ENCODE peak calls at places on chromosomes 4 and X, in four cellular contexts. One of them, this sample, is unnamed.

GRCh38 chr4:180960758-180961401 is 1282.3 kb upstream of the TENM3 start:
- DNase-seq in K562: no peak
- DNase-seq in GM12878: no peak
- DNase-seq in HepG2: no peak
- DNase-seq in this sample: peak

GRCh38 chrX:148878371-148878770 is 378.0 kb downstream of the AFF2 start:
- DNase-seq in HepG2: no peak
- DNase-seq in K562: no peak
- DNase-seq in GM12878: no peak
- DNase-seq in this sample: no peak

GRCh38 chr4:156765277-156765676 is 206.3 kb downstream of the PDGFC start:
- DNase-seq in HepG2: peak
- DNase-seq in K562: no peak
- DNase-seq in GM12878: no peak
- DNase-seq in this sample: no peak

GRCh38 chr4:170884965-170885583 is 795.3 kb upstream of the AADAT start:
- DNase-seq in HepG2: no peak
- DNase-seq in GM12878: no peak
- DNase-seq in K562: no peak
- DNase-seq in this sample: peak

GRCh38 chr4:19857405-19857804 is 394.3 kb upstream of the SLIT2 start:
- DNase-seq in K562: no peak
- DNase-seq in HepG2: no peak
- DNase-seq in GM12878: no peak
- DNase-seq in this sample: no peak

GRCh38 chrX:7093305-7093704 is 54.2 kb upstream of the STS start:
- DNase-seq in HepG2: no peak
- DNase-seq in K562: no peak
- DNase-seq in GM12878: no peak
- DNase-seq in this sample: no peak

GRCh38 chr4:144353240-144353639 is 212.7 kb upstream of the GYPA start:
- DNase-seq in HepG2: no peak
- DNase-seq in GM12878: no peak
- DNase-seq in K562: no peak
- DNase-seq in this sample: peak

GRCh38 chr4:72208421-72209075 is 176.7 kb downstream of the NPFFR2 start:
- DNase-seq in HepG2: no peak
- DNase-seq in K562: no peak
- DNase-seq in GM12878: no peak
- DNase-seq in this sample: no peak

GRCh38 chrX:154450312-154450711 is 6.4 kb downstream of the FAM50A start:
- DNase-seq in K562: no peak
- DNase-seq in GM12878: no peak
- DNase-seq in HepG2: no peak
- DNase-seq in this sample: no peak

GRCh38 chr4:24991015-24991414 is 39.7 kb downstream of the LGI2 start:
- DNase-seq in HepG2: no peak
- DNase-seq in GM12878: no peak
- DNase-seq in K562: no peak
- DNase-seq in this sample: no peak

GRCh38 chr4:169207436-169208089 is 63.2 kb downstream of the SH3RF1 start:
- DNase-seq in HepG2: no peak
- DNase-seq in GM12878: no peak
- DNase-seq in K562: no peak
- DNase-seq in this sample: no peak

GRCh38 chr4:125049711-125050110 is 265.0 kb upstream of the FAT4 start:
- DNase-seq in GM12878: no peak
- DNase-seq in K562: no peak
- DNase-seq in HepG2: no peak
- DNase-seq in this sample: no peak

GRCh38 chr4:3458371-3458770 is 4.7 kb upstream of the DOK7 start:
- DNase-seq in GM12878: no peak
- DNase-seq in K562: no peak
- DNase-seq in HepG2: no peak
- DNase-seq in this sample: no peak

GRCh38 chr4:9940041-9940440 is 81.3 kb downstream of the SLC2A9 start:
- DNase-seq in HepG2: no peak
- DNase-seq in GM12878: no peak
- DNase-seq in K562: no peak
- DNase-seq in this sample: no peak

GRCh38 chrX:70960728-70961127 is 29.8 kb upstream of the SLC7A3 start:
- DNase-seq in K562: no peak
- DNase-seq in HepG2: no peak
- DNase-seq in GM12878: no peak
- DNase-seq in this sample: peak

GRCh38 chrX:105375816-105376215 is 155.3 kb upstream of the TEX13A start:
- DNase-seq in K562: no peak
- DNase-seq in GM12878: no peak
- DNase-seq in HepG2: no peak
- DNase-seq in this sample: no peak

GRCh38 chr4:28357985-28358384 is 1497.3 kb downstream of the STIM2 start:
- DNase-seq in K562: no peak
- DNase-seq in HepG2: no peak
- DNase-seq in GM12878: no peak
- DNase-seq in this sample: peak

GRCh38 chr4:25413261-25413660 is 36.2 kb downstream of the ANAPC4 start:
- DNase-seq in GM12878: no peak
- DNase-seq in K562: no peak
- DNase-seq in HepG2: no peak
- DNase-seq in this sample: no peak

GRCh38 chr4:43456383-43456782 is 563.9 kb downstream of the GRXCR1 start:
- DNase-seq in HepG2: no peak
- DNase-seq in K562: no peak
- DNase-seq in GM12878: no peak
- DNase-seq in this sample: no peak

GRCh38 chr4:153728660-153729059 is 31.2 kb downstream of the RNF175 start:
- DNase-seq in K562: no peak
- DNase-seq in HepG2: no peak
- DNase-seq in GM12878: no peak
- DNase-seq in this sample: no peak

GRCh38 chr4:55396305-55397023 is 707 bp downstream of the TMEM165 start:
- DNase-seq in HepG2: peak
- DNase-seq in GM12878: no peak
- DNase-seq in K562: peak
- DNase-seq in this sample: peak

GRCh38 chr4:184400375-184400870 is 73.9 kb downstream of the IRF2 start:
- DNase-seq in GM12878: no peak
- DNase-seq in HepG2: no peak
- DNase-seq in K562: no peak
- DNase-seq in this sample: no peak

GRCh38 chr4:22625301-22625700 is 67.4 kb upstream of the GBA3 start:
- DNase-seq in HepG2: peak
- DNase-seq in GM12878: no peak
- DNase-seq in K562: no peak
- DNase-seq in this sample: peak

GRCh38 chrX:152917969-152918579 is 20.2 kb downstream of the ZNF185 start:
- DNase-seq in GM12878: no peak
- DNase-seq in K562: no peak
- DNase-seq in HepG2: no peak
- DNase-seq in this sample: no peak

GRCh38 chrX:152913354-152913753 is 15.5 kb downstream of the ZNF185 start:
- DNase-seq in K562: no peak
- DNase-seq in GM12878: no peak
- DNase-seq in HepG2: no peak
- DNase-seq in this sample: no peak

GRCh38 chrX:152912641-152913040 is 14.8 kb downstream of the ZNF185 start:
- DNase-seq in K562: no peak
- DNase-seq in GM12878: no peak
- DNase-seq in HepG2: no peak
- DNase-seq in this sample: no peak

GRCh38 chrX:152913915-152914314 is 16.0 kb downstream of the ZNF185 start:
- DNase-seq in K562: no peak
- DNase-seq in GM12878: no peak
- DNase-seq in HepG2: no peak
- DNase-seq in this sample: no peak

DNA sequence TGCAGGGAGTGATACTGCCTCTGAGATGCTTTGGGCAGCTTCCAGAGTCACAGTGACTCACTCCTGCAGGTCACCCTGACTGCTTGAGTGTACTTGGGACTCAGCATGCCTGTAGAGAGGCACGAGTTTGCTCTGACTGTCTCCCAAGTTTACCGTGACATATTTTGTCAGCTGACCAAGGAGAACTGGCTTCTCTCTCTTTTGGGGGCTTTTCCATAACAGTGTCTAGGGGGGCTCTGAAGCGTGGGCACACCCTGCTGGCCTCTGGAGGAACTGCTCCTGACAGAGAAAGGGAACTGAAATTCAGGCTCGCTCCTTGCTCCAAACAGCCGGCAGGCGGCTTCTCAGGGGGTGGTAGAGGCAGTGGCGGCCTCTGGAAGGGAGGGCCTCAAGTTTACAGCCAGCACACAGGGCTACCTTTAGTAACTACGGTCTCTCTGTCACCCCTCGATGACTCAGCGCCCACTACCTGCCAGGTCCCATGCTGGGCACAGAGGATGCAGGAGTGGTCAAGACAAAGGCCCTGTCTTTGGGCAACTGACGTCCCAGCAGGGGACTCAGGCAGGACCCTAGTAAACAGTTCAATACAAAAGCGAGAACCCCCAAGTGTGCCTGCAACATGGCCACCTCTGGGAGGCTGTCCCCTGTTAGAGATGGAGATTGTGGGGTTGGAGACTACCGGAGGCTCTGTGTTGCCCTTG is 17.8 kb downstream of the ZNF185 start:
- DNase-seq in GM12878: no peak
- DNase-seq in K562: peak
- DNase-seq in HepG2: peak
- DNase-seq in this sample: peak
- TF ChIP-seq JUNB in GM12878: no peak
- TF ChIP-seq JUNB in K562: no peak
- TF ChIP-seq JUNB in HepG2: no peak
- TF ChIP-seq JUNB in this sample: no peak

DNA sequence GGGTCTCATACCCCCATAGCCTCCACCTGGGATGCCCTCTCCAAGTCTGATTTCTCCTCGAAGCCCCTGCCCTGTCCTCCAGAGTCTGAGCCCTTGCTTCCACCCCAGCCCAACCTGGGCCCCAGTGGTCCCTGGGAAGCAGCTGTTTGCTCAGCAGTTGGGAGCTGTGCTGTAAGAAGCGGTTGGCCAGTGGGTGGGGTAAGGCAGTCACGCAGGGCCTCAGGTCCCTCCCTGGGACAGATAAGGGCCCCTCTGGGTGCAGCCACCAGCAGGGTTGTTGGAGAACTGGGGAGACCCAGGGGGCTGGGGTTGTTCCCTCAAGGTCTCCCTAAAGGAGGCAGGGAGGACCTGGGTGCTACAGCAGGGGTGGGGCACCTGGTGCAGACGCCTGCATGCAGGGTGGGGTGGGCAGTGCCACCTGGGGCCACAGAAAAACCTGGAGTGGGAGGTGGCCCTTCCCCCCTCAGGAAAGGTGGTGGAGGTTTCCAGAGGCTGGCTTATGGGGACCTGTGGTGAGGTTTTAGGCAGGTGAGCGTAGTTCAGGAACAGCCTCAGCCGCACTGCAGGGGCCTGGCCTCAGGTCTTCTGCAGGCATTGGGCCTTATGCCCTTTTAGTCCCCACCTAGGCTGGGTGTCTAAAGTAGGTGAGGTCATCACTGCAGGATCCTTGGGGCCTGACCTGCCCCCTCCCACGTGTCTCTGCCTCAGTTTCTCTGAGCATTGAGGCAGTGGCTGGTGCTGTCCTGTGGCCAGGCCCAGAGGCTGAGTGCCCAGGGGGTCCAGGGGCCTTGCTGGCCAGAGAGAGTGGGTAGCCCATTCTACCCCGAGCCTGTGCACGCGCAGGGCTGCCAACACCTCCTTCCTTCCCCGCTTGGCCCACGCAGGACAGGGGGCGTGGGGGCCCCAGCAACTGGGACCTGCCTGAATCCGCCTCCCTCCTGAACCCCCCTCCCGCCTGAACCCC is 3.1 kb upstream of the SLC26A1 start:
- DNase-seq in K562: peak
- DNase-seq in HepG2: no peak
- DNase-seq in GM12878: no peak
- DNase-seq in this sample: no peak
- TF ChIP-seq EZH2 in K562: no peak
- TF ChIP-seq EZH2 in HepG2: no peak
- TF ChIP-seq EZH2 in GM12878: no peak
- TF ChIP-seq EZH2 in this sample: no peak

GRCh38 chrX:65532016-65532415 is 2.6 kb downstream of the LAS1L start:
- DNase-seq in GM12878: no peak
- DNase-seq in HepG2: no peak
- DNase-seq in K562: no peak
- DNase-seq in this sample: no peak

GRCh38 chrX:65536291-65536690 is 1.7 kb upstream of the LAS1L start:
- DNase-seq in GM12878: no peak
- DNase-seq in HepG2: no peak
- DNase-seq in K562: no peak
- DNase-seq in this sample: no peak

GRCh38 chrX:65534450-65535292 is at the start of gene LAS1L:
- DNase-seq in GM12878: peak
- DNase-seq in K562: peak
- DNase-seq in HepG2: peak
- DNase-seq in this sample: peak

DNA sequence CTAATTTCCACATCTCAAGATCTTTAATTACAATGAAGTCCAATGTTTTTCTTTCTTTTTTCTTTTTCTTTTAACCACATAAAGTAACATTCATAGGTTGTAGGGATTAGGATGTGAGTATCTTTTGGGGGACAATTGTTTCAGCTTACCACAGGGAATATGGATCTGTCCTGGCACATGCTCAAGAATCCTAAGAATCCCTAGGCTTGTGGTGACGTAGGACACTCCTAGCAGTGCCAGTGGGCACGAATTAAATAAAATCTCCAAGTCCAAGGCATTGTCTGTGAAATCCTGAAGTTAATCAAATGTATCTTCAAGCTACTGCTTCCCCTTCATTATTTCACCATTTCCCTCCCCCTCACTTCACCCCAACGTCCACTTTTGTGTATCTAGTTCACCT is 2.6 kb upstream of the LAS1L start:
- DNase-seq in GM12878: no peak
- DNase-seq in HepG2: no peak
- DNase-seq in K562: no peak
- DNase-seq in this sample: no peak
- TF ChIP-seq CTCF in GM12878: no peak
- TF ChIP-seq CTCF in HepG2: no peak
- TF ChIP-seq CTCF in K562: no peak
- TF ChIP-seq CTCF in this sample: no peak

DNA sequence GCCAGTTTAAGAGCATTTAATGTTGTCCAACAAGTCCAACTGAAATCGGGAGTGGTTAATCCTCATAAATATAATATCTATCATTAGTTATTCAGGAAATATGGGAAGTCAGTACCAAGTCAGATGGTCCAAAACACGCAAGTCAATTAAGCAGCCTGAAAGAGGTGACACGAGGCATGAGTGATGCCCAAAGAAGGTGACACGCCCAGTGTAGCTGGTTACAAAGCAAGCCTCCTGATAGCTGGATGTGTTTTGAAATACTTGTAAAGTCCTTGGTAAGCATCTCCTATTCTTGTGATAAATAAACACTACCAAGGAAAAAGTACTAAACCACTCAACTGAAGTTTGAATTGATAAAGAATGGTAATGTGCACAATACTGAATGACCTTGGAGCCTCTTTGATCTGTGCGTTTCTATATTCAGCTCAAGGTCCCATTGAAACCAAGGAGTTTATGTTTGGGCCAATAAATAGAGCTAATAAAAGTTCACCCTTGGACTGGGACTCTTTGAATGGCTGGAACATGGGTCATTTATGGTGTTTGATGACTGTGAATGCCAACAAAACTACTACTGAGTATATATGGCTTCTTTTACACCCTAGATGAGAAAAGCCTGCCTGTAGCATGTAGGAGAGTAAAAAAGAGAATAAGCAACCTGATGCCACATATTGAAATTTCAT is 93.2 kb upstream of the KLF3 start:
- DNase-seq in HepG2: peak
- DNase-seq in GM12878: no peak
- DNase-seq in K562: no peak
- DNase-seq in this sample: no peak
- TF ChIP-seq JUNB in HepG2: no peak
- TF ChIP-seq JUNB in GM12878: no peak
- TF ChIP-seq JUNB in K562: no peak
- TF ChIP-seq JUNB in this sample: no peak